ENCODE peak calls at places on chromosomes 16 and 17, in four cellular contexts. One of them, this sample, is unnamed.
A peak's percentile ranks its signal among the peaks of the same experiment; 100 is the strongest.

GRCh38 chr16:53870831-53871230 is 166.9 kb downstream of the FTO start:
- DNase-seq in AG09309: no peak
- DNase-seq in glutamatergic neuron: no peak
- DNase-seq in HFFc6: no peak
- DNase-seq in this sample: no peak

GRCh38 chr16:14199624-14200023 is 128.5 kb downstream of the MRTFB start:
- DNase-seq in glutamatergic neuron: no peak
- DNase-seq in AG09309: no peak
- DNase-seq in HFFc6: peak; percentile 10
- DNase-seq in this sample: peak; percentile 43

GRCh38 chr16:80824623-80825364 is 20.4 kb upstream of the CDYL2 start:
- DNase-seq in HFFc6: peak; percentile 45
- DNase-seq in glutamatergic neuron: peak; percentile 22
- DNase-seq in AG09309: peak; percentile 23
- DNase-seq in this sample: peak; percentile 89

GRCh38 chr16:25066747-25067631 is 44.6 kb upstream of the LCMT1 start:
- DNase-seq in AG09309: no peak
- DNase-seq in HFFc6: no peak
- DNase-seq in glutamatergic neuron: peak; percentile 90
- DNase-seq in this sample: peak; percentile 66

GRCh38 chr16:57473906-57474305 is 11.4 kb downstream of the POLR2C start:
- DNase-seq in glutamatergic neuron: no peak
- DNase-seq in AG09309: no peak
- DNase-seq in HFFc6: no peak
- DNase-seq in this sample: no peak

GRCh38 chr17:76274559-76274956 is 9.4 kb downstream of the UBALD2 start:
- DNase-seq in glutamatergic neuron: no peak
- DNase-seq in AG09309: no peak
- DNase-seq in HFFc6: no peak
- DNase-seq in this sample: no peak

GRCh38 chr16:12771341-12771798 is 32.3 kb downstream of the CPPED1 start:
- DNase-seq in AG09309: no peak
- DNase-seq in glutamatergic neuron: no peak
- DNase-seq in HFFc6: no peak
- DNase-seq in this sample: peak; percentile 21

GRCh38 chr17:35345926-35346771 is 27.3 kb downstream of the SLFN11 start:
- DNase-seq in glutamatergic neuron: peak; percentile 18
- DNase-seq in HFFc6: peak; percentile 68
- DNase-seq in AG09309: peak; percentile 8
- DNase-seq in this sample: peak; percentile 38

GRCh38 chr16:65833171-65833871 is 533.2 kb upstream of the CDH5 start:
- DNase-seq in HFFc6: peak; percentile 87
- DNase-seq in AG09309: peak; percentile 72
- DNase-seq in glutamatergic neuron: no peak
- DNase-seq in this sample: peak; percentile 71

GRCh38 chr17:81638683-81639082 is 1.7 kb downstream of the TSPAN10 start:
- DNase-seq in glutamatergic neuron: no peak
- DNase-seq in AG09309: no peak
- DNase-seq in HFFc6: no peak
- DNase-seq in this sample: no peak

GRCh38 chr17:42163113-42163512 is 8.3 kb upstream of the RAB5C start:
- DNase-seq in AG09309: no peak
- DNase-seq in HFFc6: no peak
- DNase-seq in glutamatergic neuron: no peak
- DNase-seq in this sample: no peak

GRCh38 chr17:45127583-45128300 is 4.6 kb downstream of the PLCD3 start:
- DNase-seq in AG09309: no peak
- DNase-seq in glutamatergic neuron: no peak
- DNase-seq in HFFc6: peak; percentile 31
- DNase-seq in this sample: peak; percentile 63

GRCh38 chr17:40945414-40945813 is 8.0 kb upstream of the KRT23 start:
- DNase-seq in glutamatergic neuron: no peak
- DNase-seq in HFFc6: no peak
- DNase-seq in AG09309: no peak
- DNase-seq in this sample: no peak

GRCh38 chr17:74758846-74759163 is 10.4 kb downstream of the NHERF1 start:
- DNase-seq in glutamatergic neuron: no peak
- DNase-seq in HFFc6: no peak
- DNase-seq in AG09309: no peak
- DNase-seq in this sample: no peak

GRCh38 chr17:1365445-1366039 is 34.5 kb downstream of the YWHAE start:
- DNase-seq in AG09309: peak; percentile 42
- DNase-seq in glutamatergic neuron: peak; percentile 34
- DNase-seq in HFFc6: peak; percentile 76
- DNase-seq in this sample: peak; percentile 90

GRCh38 chr17:41308918-41309359 is at the start of gene KRTAP16-1:
- DNase-seq in HFFc6: no peak
- DNase-seq in glutamatergic neuron: no peak
- DNase-seq in AG09309: no peak
- DNase-seq in this sample: no peak

GRCh38 chr17:49969134-49969759 is at the start of gene DLX4:
- DNase-seq in HFFc6: no peak
- DNase-seq in glutamatergic neuron: no peak
- DNase-seq in AG09309: no peak
- DNase-seq in this sample: no peak

GRCh38 chr17:2302740-2303277 is 776 bp downstream of the SMG6 start:
- DNase-seq in AG09309: no peak
- DNase-seq in HFFc6: no peak
- DNase-seq in glutamatergic neuron: no peak
- DNase-seq in this sample: peak; percentile 40

GRCh38 chr17:64240261-64240740 is 22.8 kb downstream of the TEX2 start:
- DNase-seq in HFFc6: peak; percentile 9
- DNase-seq in AG09309: no peak
- DNase-seq in glutamatergic neuron: no peak
- DNase-seq in this sample: no peak

GRCh38 chr16:86942469-86943175 is 364.3 kb downstream of the FOXL1 start:
- DNase-seq in HFFc6: peak; percentile 79
- DNase-seq in glutamatergic neuron: no peak
- DNase-seq in AG09309: peak; percentile 82
- DNase-seq in this sample: peak; percentile 66

GRCh38 chr17:75821552-75821951 is 22.7 kb downstream of the UNC13D start:
- DNase-seq in glutamatergic neuron: no peak
- DNase-seq in AG09309: no peak
- DNase-seq in HFFc6: no peak
- DNase-seq in this sample: no peak

GRCh38 chr16:1311212-1311737 is 1.8 kb downstream of the UBE2I start:
- DNase-seq in HFFc6: no peak
- DNase-seq in AG09309: no peak
- DNase-seq in glutamatergic neuron: peak; percentile 54
- DNase-seq in this sample: no peak

GRCh38 chr17:79515110-79515509 is 95.7 kb downstream of the RBFOX3 start:
- DNase-seq in AG09309: no peak
- DNase-seq in glutamatergic neuron: no peak
- DNase-seq in HFFc6: no peak
- DNase-seq in this sample: no peak

GRCh38 chr16:46719528-46719927 is 28.6 kb downstream of the MYLK3 start:
- DNase-seq in AG09309: no peak
- DNase-seq in glutamatergic neuron: no peak
- DNase-seq in HFFc6: no peak
- DNase-seq in this sample: no peak

GRCh38 chr17:17140590-17140980 is 65.5 kb downstream of the PLD6 start:
- DNase-seq in AG09309: no peak
- DNase-seq in glutamatergic neuron: no peak
- DNase-seq in HFFc6: peak; percentile 86
- DNase-seq in this sample: peak; percentile 68

GRCh38 chr16:80962879-80963278 is 43.8 kb downstream of the CMC2 start:
- DNase-seq in AG09309: no peak
- DNase-seq in HFFc6: no peak
- DNase-seq in glutamatergic neuron: no peak
- DNase-seq in this sample: no peak

GRCh38 chr17:32627233-32628008 is 140.6 kb downstream of the CDK5R1 start:
- DNase-seq in HFFc6: peak; percentile 18
- DNase-seq in AG09309: no peak
- DNase-seq in glutamatergic neuron: peak; percentile 76
- DNase-seq in this sample: peak; percentile 25

GRCh38 chr16:54180421-54181359 is 105.9 kb downstream of the IRX3 start:
- DNase-seq in glutamatergic neuron: no peak
- DNase-seq in HFFc6: no peak
- DNase-seq in AG09309: no peak
- DNase-seq in this sample: no peak

GRCh38 chr16:84026601-84027000 is 16.0 kb downstream of the SLC38A8 start:
- DNase-seq in glutamatergic neuron: no peak
- DNase-seq in AG09309: no peak
- DNase-seq in HFFc6: no peak
- DNase-seq in this sample: no peak

GRCh38 chr16:47873434-47873833 is 282.4 kb downstream of the ABCC12 start:
- DNase-seq in AG09309: no peak
- DNase-seq in HFFc6: no peak
- DNase-seq in glutamatergic neuron: no peak
- DNase-seq in this sample: no peak
- TF ChIP-seq CTCF in AG09309: peak; percentile 36
- TF ChIP-seq CTCF in HFFc6: peak; percentile 43
- TF ChIP-seq CTCF in glutamatergic neuron: no peak
- TF ChIP-seq CTCF in this sample: peak; percentile 39

DNA sequence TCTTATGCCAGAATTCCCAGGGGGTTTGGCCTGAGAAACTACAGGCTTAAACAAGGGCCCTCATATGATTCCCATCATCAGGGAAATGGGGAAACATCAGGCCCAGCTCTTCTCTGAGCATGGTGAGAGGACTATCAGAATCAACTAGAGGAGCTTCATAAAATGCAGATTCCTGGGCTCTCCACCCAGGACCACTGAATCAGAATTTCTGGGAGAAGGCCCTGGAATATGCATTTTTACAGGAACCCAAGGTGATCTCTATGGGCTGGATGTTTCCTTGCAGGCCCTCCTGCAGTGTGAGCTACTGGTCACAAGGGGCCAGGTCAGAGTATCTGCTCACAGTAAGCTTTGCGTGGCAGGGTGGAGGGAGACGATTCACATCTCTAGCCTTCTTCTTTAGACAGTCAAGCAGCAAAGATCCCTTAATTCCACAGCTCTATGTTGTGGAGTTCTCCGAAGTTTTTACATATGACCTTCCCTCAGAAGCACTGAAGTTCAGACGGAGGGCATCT is 38.8 kb upstream of the HOXB13 start:
- DNase-seq in AG09309: no peak
- DNase-seq in glutamatergic neuron: no peak
- DNase-seq in HFFc6: no peak
- DNase-seq in this sample: no peak
- TF ChIP-seq CTCF in AG09309: no peak
- TF ChIP-seq CTCF in glutamatergic neuron: no peak
- TF ChIP-seq CTCF in HFFc6: peak; percentile 6
- TF ChIP-seq CTCF in this sample: no peak

DNA sequence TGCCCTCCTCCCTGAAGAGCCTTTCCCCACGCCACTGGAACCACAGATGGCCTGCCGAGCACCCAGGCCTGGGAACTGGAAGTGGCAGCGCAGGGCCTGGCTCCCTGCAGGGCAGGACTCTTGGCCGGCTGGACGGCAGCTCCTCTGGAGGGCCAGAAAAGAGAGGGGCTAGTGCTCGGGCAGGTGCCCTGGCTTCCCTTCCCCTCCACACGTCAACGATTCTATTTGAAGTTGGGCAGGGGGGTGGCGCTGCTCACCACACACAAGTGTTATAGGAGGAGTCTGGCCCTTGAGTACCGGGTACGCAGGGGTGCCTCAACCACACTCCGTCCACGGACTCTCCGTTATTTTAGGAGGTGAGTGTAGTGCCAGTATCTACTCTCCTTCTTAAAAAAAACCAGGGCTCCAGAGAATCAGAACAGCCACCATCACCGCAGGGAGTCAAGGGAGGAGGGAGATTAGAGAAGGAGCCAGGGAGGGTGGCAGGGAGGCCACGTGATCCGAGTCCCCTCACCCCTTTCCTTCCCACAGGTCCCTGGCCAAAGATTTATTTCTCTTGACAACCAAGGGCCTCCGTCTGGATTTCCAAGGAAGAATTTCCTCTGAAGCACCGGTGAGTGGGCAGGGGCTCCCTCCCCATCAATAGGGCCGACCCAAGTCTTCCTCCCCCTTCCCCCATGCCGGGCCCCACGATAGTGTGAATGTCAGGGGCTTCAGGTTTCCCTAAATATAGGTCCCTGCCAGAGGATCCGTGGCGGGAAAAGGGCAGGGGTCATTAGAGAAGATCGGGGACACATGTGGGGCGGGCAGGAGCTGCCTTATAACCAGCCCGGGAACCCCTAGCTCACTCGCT is 1.4 kb upstream of the ALDOA start:
- DNase-seq in glutamatergic neuron: no peak
- DNase-seq in HFFc6: no peak
- DNase-seq in AG09309: no peak
- DNase-seq in this sample: peak; percentile 63
- TF ChIP-seq CTCF in glutamatergic neuron: no peak
- TF ChIP-seq CTCF in HFFc6: peak; percentile 32
- TF ChIP-seq CTCF in AG09309: peak; percentile 20
- TF ChIP-seq CTCF in this sample: peak; percentile 42

GRCh38 chr16:79158337-79158736 is 442.2 kb downstream of the MAF start:
- DNase-seq in glutamatergic neuron: no peak
- DNase-seq in HFFc6: no peak
- DNase-seq in AG09309: no peak
- DNase-seq in this sample: no peak
- TF ChIP-seq CTCF in glutamatergic neuron: no peak
- TF ChIP-seq CTCF in HFFc6: no peak
- TF ChIP-seq CTCF in AG09309: no peak
- TF ChIP-seq CTCF in this sample: no peak

DNA sequence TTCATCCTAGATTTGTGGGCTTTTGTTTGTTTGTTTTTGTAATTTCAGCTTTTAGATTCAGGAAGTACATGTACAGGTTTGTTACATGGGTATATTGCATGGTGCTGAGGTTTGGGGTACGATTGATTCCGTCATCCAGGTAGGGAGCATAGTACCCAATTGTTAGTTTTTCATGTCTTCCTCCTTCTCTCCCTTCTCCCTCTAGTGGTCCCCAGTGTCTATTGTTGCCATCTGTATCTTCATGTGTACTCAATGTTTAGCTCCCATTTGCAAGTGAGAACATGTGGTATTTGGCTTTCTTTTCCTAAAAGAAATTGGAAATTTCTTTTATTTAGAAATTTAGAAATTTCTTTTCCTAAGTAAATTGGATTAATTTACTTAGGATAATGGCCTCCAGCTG is 37.1 kb upstream of the BCAS3 start:
- DNase-seq in AG09309: no peak
- DNase-seq in HFFc6: peak; percentile 16
- DNase-seq in glutamatergic neuron: no peak
- DNase-seq in this sample: peak; percentile 59
- TF ChIP-seq CTCF in AG09309: peak; percentile 57
- TF ChIP-seq CTCF in HFFc6: peak; percentile 72
- TF ChIP-seq CTCF in glutamatergic neuron: peak; percentile 52
- TF ChIP-seq CTCF in this sample: peak; percentile 70

DNA sequence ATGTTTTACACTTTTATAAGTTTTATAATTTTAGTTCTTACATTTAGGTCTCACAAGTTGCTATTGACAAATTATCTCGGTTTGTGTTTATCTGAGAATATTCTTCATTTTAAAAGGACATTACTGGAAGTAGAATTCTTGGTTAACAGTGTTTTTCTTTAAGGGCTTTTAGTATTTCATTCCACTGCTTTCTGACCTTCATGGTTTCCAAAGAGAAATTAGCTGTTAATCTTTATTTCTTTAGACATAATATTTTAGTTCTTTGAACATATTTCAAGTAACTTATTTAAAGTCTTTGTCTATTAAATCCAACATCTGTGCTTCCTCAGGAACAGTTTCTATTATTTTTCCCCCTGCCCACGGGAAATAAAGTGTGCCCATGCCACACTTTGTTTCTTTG is 240.1 kb upstream of the AXIN2 start:
- DNase-seq in HFFc6: no peak
- DNase-seq in glutamatergic neuron: no peak
- DNase-seq in AG09309: no peak
- DNase-seq in this sample: no peak
- TF ChIP-seq CTCF in HFFc6: no peak
- TF ChIP-seq CTCF in glutamatergic neuron: no peak
- TF ChIP-seq CTCF in AG09309: no peak
- TF ChIP-seq CTCF in this sample: no peak